ENCODE peak calls at places on chromosomes 5 and 9, in eight cellular contexts. One of them, this sample, is unnamed.

GRCh38 chr9:87494970-87495471 is 2.6 kb upstream of the DAPK1 start:
- DNase-seq in SK-N-SH: no peak
- DNase-seq in neuronal stem cell: no peak
- DNase-seq in fibroblast of lung: peak; percentile 19
- DNase-seq in PC-3: no peak
- DNase-seq in HepG2: no peak
- DNase-seq in K562: peak; percentile 19
- DNase-seq in GM23248: no peak
- DNase-seq in this sample: no peak

GRCh38 chr5:72402959-72403628 is 82.9 kb downstream of the PTCD2 start:
- DNase-seq in fibroblast of lung: no peak
- DNase-seq in neuronal stem cell: no peak
- DNase-seq in PC-3: peak; percentile 21
- DNase-seq in K562: peak; percentile 47
- DNase-seq in GM23248: peak; percentile 27
- DNase-seq in SK-N-SH: no peak
- DNase-seq in HepG2: no peak
- DNase-seq in this sample: peak; percentile 38

GRCh38 chr5:170342153-170342552 is 44.6 kb upstream of the LCP2 start:
- DNase-seq in PC-3: no peak
- DNase-seq in GM23248: peak; percentile 13
- DNase-seq in neuronal stem cell: no peak
- DNase-seq in fibroblast of lung: no peak
- DNase-seq in SK-N-SH: no peak
- DNase-seq in K562: no peak
- DNase-seq in HepG2: no peak
- DNase-seq in this sample: no peak

GRCh38 chr9:138011951-138012500 is 134.4 kb downstream of the CACNA1B start:
- DNase-seq in HepG2: no peak
- DNase-seq in PC-3: no peak
- DNase-seq in K562: peak; percentile 1
- DNase-seq in SK-N-SH: no peak
- DNase-seq in neuronal stem cell: no peak
- DNase-seq in GM23248: no peak
- DNase-seq in fibroblast of lung: no peak
- DNase-seq in this sample: no peak

GRCh38 chr5:80191991-80192398 is 63.9 kb downstream of the SERINC5 start:
- DNase-seq in K562: no peak
- DNase-seq in fibroblast of lung: peak; percentile 30
- DNase-seq in neuronal stem cell: no peak
- DNase-seq in SK-N-SH: no peak
- DNase-seq in GM23248: peak; percentile 22
- DNase-seq in PC-3: no peak
- DNase-seq in HepG2: no peak
- DNase-seq in this sample: peak; percentile 39

GRCh38 chr5:139149477-139150199 is 48.5 kb downstream of the SIL1 start:
- DNase-seq in fibroblast of lung: peak; percentile 85
- DNase-seq in neuronal stem cell: no peak
- DNase-seq in GM23248: peak; percentile 52
- DNase-seq in PC-3: no peak
- DNase-seq in HepG2: no peak
- DNase-seq in K562: no peak
- DNase-seq in SK-N-SH: no peak
- DNase-seq in this sample: no peak

GRCh38 chr5:131792900-131793299 is 3.9 kb downstream of the FNIP1 start:
- DNase-seq in K562: no peak
- DNase-seq in HepG2: no peak
- DNase-seq in fibroblast of lung: no peak
- DNase-seq in SK-N-SH: no peak
- DNase-seq in PC-3: no peak
- DNase-seq in GM23248: peak; percentile 33
- DNase-seq in neuronal stem cell: no peak
- DNase-seq in this sample: no peak

GRCh38 chr9:22158983-22159382 is 149.9 kb upstream of the CDKN2B start:
- DNase-seq in fibroblast of lung: peak; percentile 86
- DNase-seq in neuronal stem cell: no peak
- DNase-seq in SK-N-SH: no peak
- DNase-seq in HepG2: peak; percentile 85
- DNase-seq in PC-3: peak; percentile 87
- DNase-seq in K562: no peak
- DNase-seq in GM23248: peak; percentile 65
- DNase-seq in this sample: peak; percentile 34

GRCh38 chr5:124555179-124555578 is 191.3 kb downstream of the ZNF608 start:
- DNase-seq in HepG2: no peak
- DNase-seq in PC-3: no peak
- DNase-seq in neuronal stem cell: no peak
- DNase-seq in SK-N-SH: no peak
- DNase-seq in K562: no peak
- DNase-seq in GM23248: no peak
- DNase-seq in fibroblast of lung: no peak
- DNase-seq in this sample: no peak

DNA sequence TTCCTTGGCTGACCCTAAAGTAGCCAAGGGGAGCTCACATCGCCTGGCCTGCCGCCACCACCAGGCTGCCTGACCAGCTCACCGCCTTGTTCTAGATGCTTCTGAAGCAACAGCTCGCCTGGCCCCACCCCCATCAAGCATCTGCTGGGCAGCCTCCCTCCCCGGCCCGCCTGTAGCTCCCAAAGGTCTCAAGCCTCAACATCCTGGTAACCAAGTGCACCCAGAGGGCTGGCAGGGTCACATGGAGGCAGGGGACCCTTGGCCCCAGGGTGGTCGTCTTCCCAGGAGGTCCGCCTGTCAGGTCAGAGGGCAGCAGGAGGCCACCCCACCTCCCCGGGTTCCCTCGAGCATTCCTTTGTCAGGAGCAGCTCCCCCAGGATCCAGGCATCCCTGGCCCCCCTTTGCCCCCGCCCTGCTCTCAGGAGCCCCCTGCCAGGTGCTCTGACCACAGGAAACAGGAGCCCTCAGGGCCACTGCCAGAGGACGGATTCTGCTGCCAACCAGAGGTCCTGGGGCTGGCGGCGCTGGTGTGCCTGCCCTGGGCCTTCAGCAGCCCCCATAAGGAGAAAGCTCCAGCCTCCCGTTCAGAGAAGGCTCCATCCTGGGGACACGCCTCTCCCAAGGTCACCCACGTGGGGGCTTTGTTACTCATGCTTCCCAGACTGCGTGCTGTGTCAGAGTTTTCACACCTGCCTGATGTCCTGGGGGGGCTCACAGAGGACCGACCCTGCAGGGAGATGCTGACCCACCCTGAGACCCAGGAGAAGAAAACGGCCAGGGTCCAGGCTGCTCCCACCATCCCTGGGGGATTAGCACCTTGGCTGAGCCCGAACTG is 3.5 kb upstream of the LRRC14B start:
- DNase-seq in neuronal stem cell: no peak
- DNase-seq in K562: no peak
- DNase-seq in HepG2: no peak
- DNase-seq in GM23248: peak; percentile 21
- DNase-seq in SK-N-SH: no peak
- DNase-seq in PC-3: no peak
- DNase-seq in fibroblast of lung: no peak
- DNase-seq in this sample: no peak
- H3K4me3 ChIP-seq in neuronal stem cell: no peak overlapping the region
- H3K4me3 ChIP-seq in K562: no peak overlapping the region
- H3K4me3 ChIP-seq in HepG2: no peak overlapping the region
- H3K4me3 ChIP-seq in GM23248: peak overlapping the region; percentile 33
- H3K4me3 ChIP-seq in SK-N-SH: no peak overlapping the region
- H3K4me3 ChIP-seq in PC-3: peak overlapping the region; percentile 51
- H3K4me3 ChIP-seq in fibroblast of lung: no peak overlapping the region
- H3K4me3 ChIP-seq in this sample: no peak overlapping the region

GRCh38 chr5:57324159-57324558 is 150.3 kb downstream of the GPBP1 start:
- DNase-seq in SK-N-SH: no peak
- DNase-seq in fibroblast of lung: peak; percentile 18
- DNase-seq in K562: no peak
- DNase-seq in neuronal stem cell: no peak
- DNase-seq in PC-3: no peak
- DNase-seq in GM23248: no peak
- DNase-seq in HepG2: no peak
- DNase-seq in this sample: no peak
- H3K9ac ChIP-seq in SK-N-SH: no peak overlapping the region
- H3K9ac ChIP-seq in fibroblast of lung: no peak overlapping the region
- H3K9ac ChIP-seq in K562: no peak overlapping the region
- H3K9ac ChIP-seq in neuronal stem cell: no peak overlapping the region
- H3K9ac ChIP-seq in PC-3: no peak overlapping the region
- H3K9ac ChIP-seq in GM23248: no peak overlapping the region
- H3K9ac ChIP-seq in HepG2: no peak overlapping the region
- H3K9ac ChIP-seq in this sample: no peak overlapping the region

GRCh38 chr9:104866186-104866585 is 61.8 kb downstream of the ABCA1 start:
- DNase-seq in PC-3: peak; percentile 11
- DNase-seq in K562: no peak
- DNase-seq in neuronal stem cell: no peak
- DNase-seq in fibroblast of lung: peak; percentile 73
- DNase-seq in SK-N-SH: no peak
- DNase-seq in GM23248: peak; percentile 72
- DNase-seq in HepG2: no peak
- DNase-seq in this sample: no peak

GRCh38 chr9:104860280-104860679 is 67.7 kb downstream of the ABCA1 start:
- DNase-seq in K562: no peak
- DNase-seq in neuronal stem cell: no peak
- DNase-seq in HepG2: no peak
- DNase-seq in SK-N-SH: no peak
- DNase-seq in fibroblast of lung: no peak
- DNase-seq in GM23248: peak; percentile 43
- DNase-seq in PC-3: no peak
- DNase-seq in this sample: no peak

GRCh38 chr9:104861406-104861805 is 66.5 kb downstream of the ABCA1 start:
- DNase-seq in PC-3: no peak
- DNase-seq in fibroblast of lung: no peak
- DNase-seq in neuronal stem cell: no peak
- DNase-seq in SK-N-SH: no peak
- DNase-seq in K562: no peak
- DNase-seq in HepG2: no peak
- DNase-seq in GM23248: no peak
- DNase-seq in this sample: no peak

GRCh38 chr9:104864675-104865104 is 63.3 kb downstream of the ABCA1 start:
- DNase-seq in SK-N-SH: peak; percentile 71
- DNase-seq in HepG2: no peak
- DNase-seq in GM23248: peak; percentile 83
- DNase-seq in K562: no peak
- DNase-seq in fibroblast of lung: peak; percentile 80
- DNase-seq in PC-3: no peak
- DNase-seq in neuronal stem cell: no peak
- DNase-seq in this sample: no peak

DNA sequence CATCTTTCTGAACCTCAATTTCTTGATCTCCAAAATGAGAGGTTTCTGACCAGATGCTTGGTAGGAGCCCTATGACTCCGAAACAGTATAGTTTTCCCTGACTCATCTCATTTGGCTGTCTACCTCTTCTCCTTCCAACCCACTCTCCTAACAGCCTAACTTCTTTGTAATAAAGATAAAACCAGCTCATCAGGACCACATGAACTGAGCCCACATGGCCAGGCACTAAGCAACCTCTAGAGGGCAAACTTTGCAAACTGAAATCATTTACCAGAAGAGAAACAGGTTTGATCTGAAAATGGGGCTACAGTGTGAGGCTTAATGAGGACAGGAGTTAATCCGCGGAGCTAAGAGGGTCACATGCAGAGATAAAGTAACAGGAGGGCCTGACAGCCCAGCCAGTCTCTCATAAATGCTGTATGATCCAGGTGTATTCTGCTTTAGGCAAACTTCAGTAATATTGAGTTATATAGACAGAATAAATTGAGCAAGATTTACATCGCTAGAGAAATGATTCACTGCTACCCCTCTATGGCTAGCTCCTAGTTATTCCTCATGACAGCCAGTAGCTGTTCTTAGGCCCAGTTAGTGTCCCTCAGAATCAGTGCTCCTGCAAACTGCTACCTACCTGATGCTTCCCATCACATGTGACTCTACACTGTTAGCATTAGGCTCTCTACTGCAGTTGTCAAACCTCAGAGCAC is 64.6 kb downstream of the ABCA1 start:
- DNase-seq in GM23248: peak; percentile 94
- DNase-seq in PC-3: peak; percentile 79
- DNase-seq in HepG2: peak; percentile 59
- DNase-seq in SK-N-SH: peak; percentile 82
- DNase-seq in fibroblast of lung: peak; percentile 87
- DNase-seq in K562: peak; percentile 39
- DNase-seq in neuronal stem cell: peak; percentile 64
- DNase-seq in this sample: peak; percentile 47
- H3K4me3 ChIP-seq in GM23248: peak overlapping the region; percentile 31
- H3K4me3 ChIP-seq in PC-3: no peak overlapping the region
- H3K4me3 ChIP-seq in HepG2: no peak overlapping the region
- H3K4me3 ChIP-seq in SK-N-SH: no peak overlapping the region
- H3K4me3 ChIP-seq in fibroblast of lung: no peak overlapping the region
- H3K4me3 ChIP-seq in K562: no peak overlapping the region
- H3K4me3 ChIP-seq in neuronal stem cell: no peak overlapping the region
- H3K4me3 ChIP-seq in this sample: no peak overlapping the region

GRCh38 chr5:79133121-79133656 is 21.6 kb downstream of the BHMT start:
- DNase-seq in neuronal stem cell: peak; percentile 24
- DNase-seq in K562: no peak
- DNase-seq in GM23248: peak; percentile 62
- DNase-seq in fibroblast of lung: peak; percentile 33
- DNase-seq in PC-3: peak; percentile 72
- DNase-seq in SK-N-SH: peak; percentile 30
- DNase-seq in HepG2: peak; percentile 7
- DNase-seq in this sample: no peak
- H3K9ac ChIP-seq in neuronal stem cell: no peak overlapping the region
- H3K9ac ChIP-seq in K562: peak overlapping the region; percentile 21
- H3K9ac ChIP-seq in GM23248: peak overlapping the region; percentile 77
- H3K9ac ChIP-seq in fibroblast of lung: no peak overlapping the region
- H3K9ac ChIP-seq in PC-3: no peak overlapping the region
- H3K9ac ChIP-seq in SK-N-SH: peak overlapping the region; percentile 48
- H3K9ac ChIP-seq in HepG2: no peak overlapping the region
- H3K9ac ChIP-seq in this sample: no peak overlapping the region

GRCh38 chr5:151925396-151925750 is 722 bp upstream of the GLRA1 start:
- DNase-seq in SK-N-SH: peak; percentile 48
- DNase-seq in GM23248: no peak
- DNase-seq in neuronal stem cell: no peak
- DNase-seq in K562: no peak
- DNase-seq in PC-3: no peak
- DNase-seq in fibroblast of lung: no peak
- DNase-seq in HepG2: no peak
- DNase-seq in this sample: no peak
- H3K4me3 ChIP-seq in SK-N-SH: no peak overlapping the region
- H3K4me3 ChIP-seq in GM23248: no peak overlapping the region
- H3K4me3 ChIP-seq in neuronal stem cell: no peak overlapping the region
- H3K4me3 ChIP-seq in K562: no peak overlapping the region
- H3K4me3 ChIP-seq in PC-3: no peak overlapping the region
- H3K4me3 ChIP-seq in fibroblast of lung: no peak overlapping the region
- H3K4me3 ChIP-seq in HepG2: no peak overlapping the region
- H3K4me3 ChIP-seq in this sample: no peak overlapping the region

This sample was measured in colonic mucosa.